ENCODE peak calls at places on chromosomes 5 and 9, in six cellular contexts. One of them, this sample, is unnamed.

GRCh38 chr5:156779436-156779835 is 70.7 kb upstream of the PPP1R2B start:
- DNase-seq in spleen: no peak
- DNase-seq in psoas muscle: no peak
- DNase-seq in lung: no peak
- DNase-seq in pancreas: no peak
- DNase-seq in HCT116: no peak
- DNase-seq in this sample: no peak

GRCh38 chr5:119991645-119992044 is 362.3 kb downstream of the FAM170A start:
- DNase-seq in spleen: no peak
- DNase-seq in psoas muscle: no peak
- DNase-seq in lung: no peak
- DNase-seq in pancreas: no peak
- DNase-seq in HCT116: no peak
- DNase-seq in this sample: no peak

GRCh38 chr9:98326402-98327248 is 71.2 kb upstream of the TBC1D2 start:
- DNase-seq in spleen: peak
- DNase-seq in psoas muscle: no peak
- DNase-seq in lung: no peak
- DNase-seq in pancreas: no peak
- DNase-seq in HCT116: no peak
- DNase-seq in this sample: peak

GRCh38 chr5:124908603-124909451 is 162.4 kb upstream of the ZNF608 start:
- DNase-seq in spleen: no peak
- DNase-seq in psoas muscle: no peak
- DNase-seq in lung: no peak
- DNase-seq in pancreas: no peak
- DNase-seq in HCT116: no peak
- DNase-seq in this sample: peak

GRCh38 chr5:24391816-24392215 is 253.0 kb downstream of the CDH10 start:
- DNase-seq in spleen: no peak
- DNase-seq in psoas muscle: no peak
- DNase-seq in lung: no peak
- DNase-seq in pancreas: no peak
- DNase-seq in HCT116: no peak
- DNase-seq in this sample: no peak

GRCh38 chr5:104312481-104312880 is 749.9 kb upstream of the NUDT12 start:
- DNase-seq in spleen: no peak
- DNase-seq in psoas muscle: no peak
- DNase-seq in lung: no peak
- DNase-seq in pancreas: no peak
- DNase-seq in HCT116: no peak
- DNase-seq in this sample: no peak

GRCh38 chr5:59036274-59036961 is 453.5 kb downstream of the RAB3C start:
- DNase-seq in spleen: no peak
- DNase-seq in psoas muscle: peak
- DNase-seq in lung: peak
- DNase-seq in pancreas: no peak
- DNase-seq in HCT116: peak
- DNase-seq in this sample: peak

GRCh38 chr5:126499742-126500396 is 76.7 kb downstream of the GRAMD2B start:
- DNase-seq in spleen: no peak
- DNase-seq in psoas muscle: no peak
- DNase-seq in lung: no peak
- DNase-seq in pancreas: no peak
- DNase-seq in HCT116: peak
- DNase-seq in this sample: no peak

GRCh38 chr5:140855772-140856674 is at the start of gene PCDHA10:
- DNase-seq in spleen: no peak
- DNase-seq in psoas muscle: no peak
- DNase-seq in lung: no peak
- DNase-seq in pancreas: no peak
- DNase-seq in HCT116: peak
- DNase-seq in this sample: peak

GRCh38 chr5:172820046-172820767 is 13.8 kb upstream of the ERGIC1 start:
- DNase-seq in spleen: no peak
- DNase-seq in psoas muscle: no peak
- DNase-seq in lung: no peak
- DNase-seq in pancreas: no peak
- DNase-seq in HCT116: peak
- DNase-seq in this sample: peak

GRCh38 chr9:133992780-133993634 is 883 bp upstream of the VAV2 start:
- DNase-seq in spleen: peak
- DNase-seq in psoas muscle: peak
- DNase-seq in lung: peak
- DNase-seq in pancreas: peak
- DNase-seq in HCT116: peak
- DNase-seq in this sample: peak

GRCh38 chr5:181167814-181168488 is 20.6 kb downstream of the OR2V2 start:
- DNase-seq in spleen: no peak
- DNase-seq in psoas muscle: no peak
- DNase-seq in lung: no peak
- DNase-seq in pancreas: no peak
- DNase-seq in HCT116: no peak
- DNase-seq in this sample: no peak

GRCh38 chr9:25691786-25692185 is 13.5 kb upstream of the TUSC1 start:
- DNase-seq in spleen: no peak
- DNase-seq in psoas muscle: no peak
- DNase-seq in lung: no peak
- DNase-seq in pancreas: no peak
- DNase-seq in HCT116: no peak
- DNase-seq in this sample: no peak

GRCh38 chr9:128825923-128826702 is 3.5 kb downstream of the SPOUT1 start:
- DNase-seq in spleen: no peak
- DNase-seq in psoas muscle: no peak
- DNase-seq in lung: no peak
- DNase-seq in pancreas: no peak
- DNase-seq in HCT116: peak
- DNase-seq in this sample: no peak

GRCh38 chr5:17381926-17382325 is 116.1 kb upstream of the TAF11L2 start:
- DNase-seq in spleen: peak
- DNase-seq in psoas muscle: peak
- DNase-seq in lung: peak
- DNase-seq in pancreas: no peak
- DNase-seq in HCT116: no peak
- DNase-seq in this sample: no peak

GRCh38 chr5:173327948-173328895 is at the start of gene STC2:
- DNase-seq in spleen: peak
- DNase-seq in psoas muscle: peak
- DNase-seq in lung: no peak
- DNase-seq in pancreas: peak
- DNase-seq in HCT116: peak
- DNase-seq in this sample: peak

GRCh38 chr5:91361055-91361701 is 21.9 kb downstream of the ARRDC3 start:
- DNase-seq in spleen: no peak
- DNase-seq in psoas muscle: no peak
- DNase-seq in lung: no peak
- DNase-seq in pancreas: no peak
- DNase-seq in HCT116: no peak
- DNase-seq in this sample: no peak

GRCh38 chr5:173697931-173698579 is 81.6 kb upstream of the BOD1 start:
- DNase-seq in spleen: no peak
- DNase-seq in psoas muscle: no peak
- DNase-seq in lung: no peak
- DNase-seq in pancreas: peak
- DNase-seq in HCT116: no peak
- DNase-seq in this sample: no peak

GRCh38 chr9:98869078-98869745 is 61.7 kb downstream of the GALNT12 start:
- DNase-seq in spleen: no peak
- DNase-seq in psoas muscle: no peak
- DNase-seq in lung: no peak
- DNase-seq in pancreas: no peak
- DNase-seq in HCT116: no peak
- DNase-seq in this sample: no peak

GRCh38 chr5:110262754-110263153 is 463.7 kb downstream of the TMEM232 start:
- DNase-seq in spleen: no peak
- DNase-seq in psoas muscle: no peak
- DNase-seq in lung: no peak
- DNase-seq in pancreas: no peak
- DNase-seq in HCT116: no peak
- DNase-seq in this sample: peak

GRCh38 chr9:2158729-2159128 is 143.6 kb downstream of the SMARCA2 start:
- DNase-seq in spleen: no peak
- DNase-seq in psoas muscle: no peak
- DNase-seq in lung: no peak
- DNase-seq in pancreas: no peak
- DNase-seq in HCT116: no peak
- DNase-seq in this sample: no peak

GRCh38 chr9:75131700-75132099 is 43.4 kb downstream of the OSTF1 start:
- DNase-seq in spleen: no peak
- DNase-seq in psoas muscle: no peak
- DNase-seq in lung: no peak
- DNase-seq in pancreas: no peak
- DNase-seq in HCT116: no peak
- DNase-seq in this sample: no peak

DNA sequence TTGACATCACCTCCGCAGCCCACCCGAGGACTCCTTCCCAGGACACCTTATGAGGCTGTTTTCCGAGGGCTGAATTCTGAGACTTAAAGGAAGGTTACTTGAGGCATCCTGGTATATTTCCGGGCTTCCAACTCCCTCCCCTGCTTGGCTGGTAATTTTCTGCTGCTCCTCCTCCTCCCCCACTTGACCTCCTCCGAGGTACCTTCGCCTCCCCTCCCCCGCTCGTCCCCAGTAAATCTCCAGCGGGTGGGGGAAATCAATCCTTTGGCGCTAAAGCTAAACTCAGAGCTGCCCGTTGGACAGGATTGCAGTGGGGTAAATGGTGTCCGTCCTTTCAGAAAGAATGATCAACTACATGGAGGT is 4.9 kb upstream of the ISL1 start:
- DNase-seq in spleen: no peak
- DNase-seq in psoas muscle: no peak
- DNase-seq in lung: no peak
- DNase-seq in pancreas: no peak
- DNase-seq in HCT116: no peak
- DNase-seq in this sample: no peak
- TF ChIP-seq CTCF in spleen: no peak
- TF ChIP-seq CTCF in psoas muscle: no peak
- TF ChIP-seq CTCF in lung: no peak
- TF ChIP-seq CTCF in pancreas: no peak
- TF ChIP-seq CTCF in HCT116: no peak
- TF ChIP-seq CTCF in this sample: no peak

GRCh38 chr9:130897848-130898551 is 1.4 kb upstream of the QRFP start:
- DNase-seq in spleen: no peak
- DNase-seq in psoas muscle: no peak
- DNase-seq in lung: no peak
- DNase-seq in pancreas: no peak
- DNase-seq in HCT116: no peak
- DNase-seq in this sample: no peak

GRCh38 chr9:130896233-130897012 is at the start of gene QRFP:
- DNase-seq in spleen: no peak
- DNase-seq in psoas muscle: no peak
- DNase-seq in lung: no peak
- DNase-seq in pancreas: no peak
- DNase-seq in HCT116: no peak
- DNase-seq in this sample: no peak

GRCh38 chr9:130895481-130896232 is 955 bp downstream of the QRFP start:
- DNase-seq in spleen: no peak
- DNase-seq in psoas muscle: no peak
- DNase-seq in lung: no peak
- DNase-seq in pancreas: no peak
- DNase-seq in HCT116: no peak
- DNase-seq in this sample: no peak

GRCh38 chr9:130898552-130898852 is 1.9 kb upstream of the QRFP start:
- DNase-seq in spleen: no peak
- DNase-seq in psoas muscle: no peak
- DNase-seq in lung: no peak
- DNase-seq in pancreas: no peak
- DNase-seq in HCT116: no peak
- DNase-seq in this sample: no peak

DNA sequence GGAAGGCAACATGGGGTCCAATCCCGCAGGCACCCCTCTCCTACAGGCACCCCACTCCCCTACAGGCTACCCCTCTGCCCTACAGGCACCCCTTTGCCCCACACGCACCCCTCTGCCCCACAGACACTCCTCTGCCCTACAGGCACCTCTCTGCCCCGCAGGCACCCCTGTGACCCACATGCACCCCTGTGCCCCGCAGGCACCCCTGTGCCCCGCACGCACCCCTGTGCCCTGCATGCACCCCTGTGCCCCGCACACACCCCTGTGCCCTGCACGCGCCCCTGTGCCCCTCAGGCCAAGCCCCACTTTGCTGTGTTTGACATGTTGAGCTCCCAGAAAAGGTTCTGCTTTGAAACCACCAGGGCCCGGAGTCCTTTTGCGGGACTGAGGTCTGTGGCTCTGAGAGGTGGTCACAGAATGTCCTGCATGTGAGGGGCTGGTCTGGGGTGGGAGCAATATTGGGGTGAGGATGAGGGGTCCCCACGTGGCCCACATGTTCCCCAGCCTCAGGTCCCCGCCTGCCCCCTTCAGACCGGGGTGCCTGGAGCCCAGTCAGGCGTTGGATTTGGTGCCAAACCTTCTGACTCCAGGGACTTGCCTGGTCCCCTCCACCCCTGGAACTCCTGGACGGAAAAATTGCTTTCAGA is 616 bp upstream of the QRFP start:
- DNase-seq in spleen: no peak
- DNase-seq in psoas muscle: no peak
- DNase-seq in lung: no peak
- DNase-seq in pancreas: no peak
- DNase-seq in HCT116: no peak
- DNase-seq in this sample: no peak
- H3K4me3 ChIP-seq in spleen: no peak
- H3K4me3 ChIP-seq in psoas muscle: no peak
- H3K4me3 ChIP-seq in lung: no peak
- H3K4me3 ChIP-seq in pancreas: no peak
- H3K4me3 ChIP-seq in HCT116: no peak
- H3K4me3 ChIP-seq in this sample: no peak

DNA sequence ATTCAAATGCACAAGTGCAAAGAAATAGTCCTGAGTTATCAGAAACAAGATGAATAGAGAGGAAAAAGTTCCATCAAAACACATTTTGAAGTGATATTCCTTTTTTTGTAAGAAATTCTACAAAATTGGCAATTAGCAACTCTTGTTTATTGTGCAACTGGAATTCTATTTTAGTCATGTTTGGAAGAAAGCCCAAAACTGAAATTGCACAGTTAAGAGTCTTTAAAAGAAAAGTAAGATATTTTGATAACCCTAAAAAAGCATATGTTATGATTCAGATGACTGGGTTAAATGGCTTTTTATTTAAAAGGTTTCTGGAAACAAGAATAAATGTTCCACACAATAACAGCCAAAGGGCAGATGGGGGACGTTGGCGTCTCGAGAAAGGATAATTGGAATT is 275.2 kb downstream of the CDH9 start:
- DNase-seq in spleen: no peak
- DNase-seq in psoas muscle: no peak
- DNase-seq in lung: no peak
- DNase-seq in pancreas: no peak
- DNase-seq in HCT116: no peak
- DNase-seq in this sample: no peak
- TF ChIP-seq CTCF in spleen: no peak
- TF ChIP-seq CTCF in psoas muscle: no peak
- TF ChIP-seq CTCF in lung: no peak
- TF ChIP-seq CTCF in pancreas: no peak
- TF ChIP-seq CTCF in HCT116: no peak
- TF ChIP-seq CTCF in this sample: no peak

GRCh38 chr9:23825700-23826099 is 340 bp downstream of the ELAVL2 start:
- DNase-seq in spleen: no peak
- DNase-seq in psoas muscle: no peak
- DNase-seq in lung: no peak
- DNase-seq in pancreas: no peak
- DNase-seq in HCT116: no peak
- DNase-seq in this sample: no peak
- H3K4me3 ChIP-seq in spleen: peak
- H3K4me3 ChIP-seq in psoas muscle: peak
- H3K4me3 ChIP-seq in lung: no peak
- H3K4me3 ChIP-seq in pancreas: peak
- H3K4me3 ChIP-seq in HCT116: no peak
- H3K4me3 ChIP-seq in this sample: no peak

GRCh38 chr9:12819436-12820185 is 44.8 kb downstream of the LURAP1L start:
- DNase-seq in spleen: no peak
- DNase-seq in psoas muscle: no peak
- DNase-seq in lung: no peak
- DNase-seq in pancreas: no peak
- DNase-seq in HCT116: peak
- DNase-seq in this sample: peak
- TF ChIP-seq CTCF in spleen: no peak
- TF ChIP-seq CTCF in psoas muscle: peak
- TF ChIP-seq CTCF in lung: no peak
- TF ChIP-seq CTCF in pancreas: no peak
- TF ChIP-seq CTCF in HCT116: peak
- TF ChIP-seq CTCF in this sample: peak

This sample was measured in fibroblast of villous mesenchyme.